ENCODE peak calls at places on chromosomes 16 and 17, in eight cellular contexts. N, T, Y, Z, S, V, L and M are unnamed samples.
A peak's percentile ranks its signal among the peaks of the same experiment; 100 is the strongest.

GRCh38 chr16:27240948-27241531 is 27.5 kb downstream of the NSMCE1 start:
- DNase-seq in Y (no peak), Z (no peak), V (no peak), T (peak; percentile 15), N (no peak), L (no peak), S (no peak), M (no peak)

GRCh38 chr16:22296225-22297113 is 740 bp upstream of the POLR3E start:
- DNase-seq in Z (no peak), V (no peak), S (no peak), Y (no peak), L (no peak), T (no peak), N (peak; percentile 94), M (peak; percentile 29)

GRCh38 chr17:72422505-72423285 is 301.9 kb downstream of the SOX9 start:
- DNase-seq in Z (peak; percentile 95), N (peak; percentile 94), S (peak; percentile 97), V (no peak), Y (no peak), T (no peak), L (peak; percentile 59), M (no peak)

GRCh38 chr16:11793840-11794239 is 3.2 kb downstream of the ZC3H7A start:
- DNase-seq in S (no peak), L (no peak), Z (no peak), V (no peak), T (peak; percentile 40), Y (no peak), N (no peak), M (peak; percentile 28)

GRCh38 chr17:82494236-82495055 is 25.1 kb upstream of the FOXK2 start:
- DNase-seq in Y (peak; percentile 80), N (peak; percentile 89), Z (peak; percentile 97), T (peak; percentile 95), S (peak; percentile 100), L (peak; percentile 90), V (peak; percentile 95), M (peak; percentile 93)

GRCh38 chr17:16040710-16041251 is 41.2 kb downstream of the TTC19 start:
- DNase-seq in V (no peak), Z (no peak), Y (no peak), T (peak; percentile 64), L (peak; percentile 21), S (no peak), N (no peak), M (no peak)

GRCh38 chr16:30941600-30942420 is 7.1 kb upstream of the ORAI3 start:
- DNase-seq in N (no peak), V (peak; percentile 73), T (peak; percentile 81), Z (peak; percentile 46), Y (peak; percentile 61), L (peak; percentile 87), S (peak; percentile 87), M (peak; percentile 91)

GRCh38 chr17:81323411-81323868 is 28.3 kb upstream of the SLC38A10 start:
- DNase-seq in T (no peak), S (no peak), N (no peak), V (no peak), L (no peak), Y (no peak), Z (no peak), M (no peak)

GRCh38 chr17:58351182-58351581 is 819 bp downstream of the SUPT4H1 start:
- DNase-seq in Z (no peak), N (no peak), T (no peak), L (no peak), S (no peak), V (no peak), Y (no peak), M (no peak)

GRCh38 chr17:58351710-58352017 is 337 bp downstream of the SUPT4H1 start:
- DNase-seq in N (no peak), L (no peak), Z (no peak), Y (no peak), V (no peak), T (no peak), S (no peak), M (no peak)

GRCh38 chr17:58354541-58355216 is 2.7 kb upstream of the SUPT4H1 start:
- DNase-seq in Y (no peak), V (no peak), T (no peak), Z (no peak), S (no peak), L (no peak), N (no peak), M (peak; percentile 38)

GRCh38 chr17:58352018-58352842 is at the start of gene SUPT4H1:
- DNase-seq in S (peak; percentile 99), N (peak; percentile 73), V (peak; percentile 86), Z (peak; percentile 94), L (peak; percentile 93), T (peak; percentile 91), Y (peak; percentile 91), M (peak; percentile 97)

DNA sequence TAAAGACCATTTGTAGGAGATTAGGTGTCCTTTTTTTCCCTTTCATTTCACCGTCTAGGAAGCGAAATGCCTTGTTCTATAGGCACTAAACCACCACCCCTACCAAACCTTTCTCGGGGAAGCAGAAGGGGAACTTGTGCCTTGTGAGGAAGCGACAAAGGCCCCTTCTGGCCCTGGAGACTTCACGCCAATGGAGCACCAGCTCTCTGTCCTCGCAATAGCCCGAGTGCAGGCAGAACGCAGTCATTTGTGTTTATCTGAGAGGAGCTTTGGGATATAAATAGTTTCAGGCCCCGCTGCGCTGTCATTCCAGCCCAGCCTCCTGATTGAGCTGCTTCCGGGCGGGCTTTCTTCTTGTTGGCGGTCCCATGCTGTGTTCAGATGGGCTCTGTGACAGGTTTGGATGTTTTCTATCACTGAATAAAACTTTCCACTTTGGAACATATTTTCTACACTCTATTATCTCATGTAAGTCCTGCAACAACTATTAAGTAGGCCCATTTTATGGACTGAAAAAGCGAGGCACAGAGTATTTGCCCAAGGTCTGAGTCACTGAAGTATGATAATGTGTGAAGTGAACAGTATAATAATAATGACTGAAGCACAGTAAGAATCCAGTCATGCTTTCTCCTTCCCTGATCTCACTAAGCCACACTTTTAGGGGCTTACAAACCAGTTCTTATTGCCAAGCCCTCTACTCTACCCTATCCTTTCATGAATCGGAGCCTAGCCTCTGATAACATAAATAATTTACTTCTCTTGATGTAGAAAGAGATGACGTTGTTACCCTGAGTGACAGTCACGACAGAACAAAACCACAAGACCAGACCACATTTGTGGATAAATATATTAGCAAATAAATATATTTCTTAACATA is 1.1 kb upstream of the SUPT4H1 start:
- DNase-seq in T (peak; percentile 62), Z (no peak), N (no peak), S (no peak), Y (peak; percentile 44), V (peak; percentile 50), L (peak; percentile 57), M (peak; percentile 82)
- TF ChIP-seq POLR2A in T (no peak), Z (no peak), N (no peak), S (no peak), Y (no peak), V (no peak), L (peak; percentile 37), M (no peak)

GRCh38 chr16:2671741-2672140 is 10.6 kb upstream of the KCTD5 start:
- DNase-seq in T (no peak), N (no peak), L (no peak), V (no peak), S (no peak), Z (no peak), Y (no peak), M (no peak)

GRCh38 chr16:2675714-2676113 is 6.6 kb upstream of the KCTD5 start:
- DNase-seq in T (no peak), Y (no peak), N (no peak), L (no peak), V (no peak), Z (peak; percentile 68), S (no peak), M (no peak)

GRCh38 chr16:2675021-2675420 is 7.3 kb upstream of the KCTD5 start:
- DNase-seq in T (no peak), L (no peak), Y (no peak), S (no peak), N (no peak), V (no peak), Z (no peak), M (no peak)

DNA sequence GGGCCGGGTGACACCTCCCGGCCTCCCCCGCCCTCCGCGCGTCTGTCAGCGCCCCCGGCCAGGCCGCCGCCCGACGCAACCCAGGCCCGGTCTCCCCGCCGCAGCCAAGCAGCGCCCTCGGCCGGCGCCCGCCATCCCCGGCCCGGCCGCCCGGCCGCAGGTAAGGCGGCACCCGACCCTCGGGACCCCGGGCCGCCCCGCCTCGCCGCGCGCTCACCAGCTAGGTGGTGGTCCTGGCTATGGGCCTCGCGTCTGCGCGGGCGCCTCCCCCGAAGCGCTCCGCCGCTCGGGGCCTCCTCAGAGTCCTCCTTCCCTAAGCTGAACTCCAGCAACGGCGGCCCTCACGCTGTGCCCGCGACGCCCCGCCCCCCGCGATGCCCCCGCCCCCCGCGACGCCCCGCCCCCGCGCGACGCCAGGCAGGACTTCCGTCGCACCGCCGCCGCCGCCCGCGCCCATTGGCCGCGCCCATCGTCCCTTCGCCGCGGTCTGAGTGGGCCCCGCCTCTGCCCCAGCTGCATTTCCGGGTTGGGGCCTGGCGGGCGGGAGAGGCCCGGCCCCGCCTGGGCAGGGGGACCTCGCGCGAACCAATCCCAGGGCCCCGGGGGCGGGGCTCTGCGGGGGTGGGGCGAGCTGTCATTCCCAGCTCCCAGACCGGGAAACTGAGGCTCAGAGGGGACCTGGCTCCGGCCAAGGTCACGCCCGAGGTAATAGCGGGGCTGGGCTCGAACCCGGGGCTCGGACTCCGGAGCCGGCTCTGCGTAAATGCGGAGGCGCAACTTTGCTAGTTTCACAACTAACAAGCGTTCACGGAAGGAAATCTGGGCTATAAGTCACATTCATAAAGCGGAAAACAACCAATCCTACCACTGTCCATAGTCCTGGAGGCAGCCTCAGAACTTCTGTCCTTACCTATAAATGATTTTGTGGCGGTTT is 9.0 kb upstream of the KCTD5 start:
- DNase-seq in N (peak; percentile 54), Z (peak; percentile 73), S (peak; percentile 86), L (peak; percentile 97), T (peak; percentile 96), V (peak; percentile 95), Y (peak; percentile 94), M (peak; percentile 99)
- TF ChIP-seq POLR2A in N (peak; percentile 82), Z (no peak), S (peak; percentile 52), L (peak; percentile 45), T (no peak), V (peak; percentile 79), Y (peak; percentile 79), M (peak; percentile 43)

GRCh38 chr17:8380049-8380448 is 2.9 kb downstream of the RPL26 start:
- DNase-seq in Z (no peak), N (no peak), T (no peak), L (no peak), S (no peak), Y (no peak), V (no peak), M (no peak)

GRCh38 chr17:8377422-8377821 is 918 bp upstream of the KRABD2 start:
- DNase-seq in L (no peak), N (no peak), Y (no peak), V (no peak), Z (no peak), T (no peak), S (no peak), M (no peak)

GRCh38 chr17:8375738-8376259 is 705 bp downstream of the KRABD2 start:
- DNase-seq in Y (peak; percentile 13), L (no peak), V (no peak), N (no peak), T (no peak), S (no peak), Z (no peak), M (no peak)

GRCh38 chr17:8372422-8372821 is 4.1 kb downstream of the KRABD2 start:
- DNase-seq in N (no peak), Z (no peak), Y (no peak), L (no peak), S (no peak), T (no peak), V (no peak), M (no peak)

GRCh38 chr17:8376302-8377067 is at the start of gene KRABD2:
- DNase-seq in S (peak; percentile 99), N (peak; percentile 38), L (peak; percentile 92), T (peak; percentile 93), Y (peak; percentile 83), V (peak; percentile 83), Z (peak; percentile 76), M (peak; percentile 89)
- TF ChIP-seq POLR2A in S (peak; percentile 93), N (peak; percentile 92), L (peak; percentile 89), T (no peak), Y (peak; percentile 66), V (peak; percentile 73), Z (peak; percentile 50), M (peak; percentile 73)

GRCh38 chr16:76535-77272 is 1.3 kb upstream of the MPG start:
- DNase-seq in S (peak; percentile 48), L (peak; percentile 71), N (no peak), Y (no peak), Z (no peak), T (peak; percentile 60), V (peak; percentile 40), M (peak; percentile 52)

GRCh38 chr16:77273-77806 is 685 bp upstream of the MPG start:
- DNase-seq in N (no peak), Y (no peak), T (peak; percentile 51), Z (no peak), V (peak; percentile 49), S (peak; percentile 59), L (peak; percentile 54), M (peak; percentile 68)

GRCh38 chr16:78444-79145 is 570 bp downstream of the MPG start:
- DNase-seq in T (no peak), L (no peak), Y (no peak), V (no peak), Z (no peak), S (peak; percentile 43), N (no peak), M (peak; percentile 66)

GRCh38 chr16:79146-80054 is 1.4 kb downstream of the MPG start:
- DNase-seq in L (no peak), T (no peak), S (no peak), Y (no peak), V (no peak), Z (no peak), N (no peak), M (no peak)

DNA sequence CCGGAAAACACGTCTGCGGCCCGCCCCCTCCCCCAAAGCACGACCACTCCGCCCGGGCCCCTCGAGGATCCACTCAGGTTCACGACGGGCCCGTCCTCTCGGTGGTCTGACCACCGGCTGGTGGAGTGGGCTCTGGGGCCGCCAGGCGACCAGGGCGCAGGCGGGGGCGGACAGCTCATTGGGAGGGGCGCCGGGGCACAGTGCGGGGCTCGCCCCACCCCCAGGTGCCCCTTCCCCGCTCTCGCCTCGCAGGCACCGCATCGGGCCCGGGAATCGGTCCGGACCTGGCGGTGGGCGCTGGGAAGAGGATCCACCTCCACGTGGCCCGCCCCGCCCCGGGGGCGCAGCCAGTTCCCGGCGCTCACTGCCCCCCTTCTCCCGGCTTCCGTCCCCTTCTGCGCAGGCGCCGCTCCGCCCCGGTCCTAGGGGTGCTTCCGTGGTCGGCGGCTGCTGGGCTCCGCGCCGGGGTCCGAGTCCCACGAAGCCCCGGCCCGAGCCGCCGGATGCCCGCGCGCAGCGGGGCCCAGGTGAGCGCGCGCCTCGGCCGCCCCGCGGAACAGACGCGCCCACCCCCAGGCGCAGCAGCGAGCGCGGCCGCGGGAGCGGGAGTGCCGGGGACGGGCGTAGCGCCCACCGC is at the start of gene MPG:
- DNase-seq in Y (peak; percentile 80), N (no peak), Z (no peak), L (peak; percentile 90), V (peak; percentile 85), T (peak; percentile 83), S (peak; percentile 98), M (peak; percentile 75)
- TF ChIP-seq POLR2A in Y (peak; percentile 68), N (peak; percentile 79), Z (no peak), L (peak; percentile 51), V (peak; percentile 69), T (no peak), S (peak; percentile 73), M (peak; percentile 68)